ENCODE peak calls at places on chromosomes 16 and 17, in ten cellular contexts. R, I, S, G, B, C, O, N, V and Q are unnamed samples.

GRCh38 chr16:15682105-15682570 is 32.1 kb downstream of the NDE1 start:
- DNase-seq in R (peak), G (no peak), V (no peak), I (no peak), O (no peak), B (peak), N (no peak), S (peak), C (peak), Q (no peak)

GRCh38 chr17:2893422-2893914 is 97.2 kb downstream of the RAP1GAP2 start:
- DNase-seq in B (peak), I (no peak), N (no peak), S (no peak), C (no peak), G (peak), R (no peak), V (no peak), O (no peak), Q (no peak)

GRCh38 chr17:50361561-50362480 is 11.2 kb downstream of the MRPL27 start:
- DNase-seq in O (peak), V (peak), N (no peak), I (peak), G (peak), B (peak), R (peak), S (peak), C (peak), Q (peak)

GRCh38 chr17:19290047-19290705 is 53.0 kb downstream of the EPN2 start:
- DNase-seq in S (no peak), O (no peak), G (no peak), I (no peak), V (no peak), B (no peak), R (no peak), N (no peak), C (no peak), Q (no peak)

GRCh38 chr17:57868007-57868774 is 18.3 kb upstream of the MRPS23 start:
- DNase-seq in I (peak), B (peak), O (peak), N (peak), R (peak), S (peak), C (peak), G (peak), V (peak), Q (peak)

GRCh38 chr17:63189930-63190329 is 223.9 kb downstream of the TANC2 start:
- DNase-seq in C (no peak), G (no peak), B (no peak), V (no peak), N (no peak), S (no peak), I (no peak), O (no peak), R (peak), Q (no peak)

GRCh38 chr17:4772235-4772613 is 538 bp downstream of the TM4SF5 start:
- DNase-seq in N (no peak), G (peak), B (peak), S (no peak), V (no peak), C (no peak), I (no peak), O (no peak), R (no peak), Q (no peak)

GRCh38 chr16:87060026-87060986 is 256.9 kb downstream of the C16orf95 start:
- DNase-seq in N (no peak), C (no peak), O (peak), S (peak), B (no peak), I (no peak), V (no peak), G (no peak), R (peak), Q (no peak)

GRCh38 chr16:10655415-10655977 is 39.2 kb downstream of the TEKT5 start:
- DNase-seq in O (no peak), C (no peak), B (no peak), G (no peak), N (no peak), S (no peak), R (no peak), I (no peak), V (no peak), Q (no peak)
- TF ChIP-seq CTCF in O (no peak), C (no peak), B (no peak), G (no peak), N (no peak), S (no peak), R (no peak), I (no peak), V (no peak), Q (no peak)

GRCh38 chr16:29310852-29311314 is 95.6 kb downstream of the NPIPB11 start:
- DNase-seq in B (no peak), R (no peak), O (no peak), V (no peak), S (peak), N (no peak), C (no peak), G (no peak), I (no peak), Q (no peak)
- TF ChIP-seq CTCF in B (no peak), R (no peak), O (no peak), V (no peak), S (peak), N (peak), C (no peak), G (no peak), I (no peak), Q (no peak)

GRCh38 chr16:66695935-66696668 is 441 bp downstream of the CMTM4 start:
- DNase-seq in O (peak), N (peak), I (peak), V (no peak), B (peak), R (no peak), C (peak), S (no peak), G (peak), Q (no peak)
- TF ChIP-seq CTCF in O (no peak), N (no peak), I (no peak), V (no peak), B (no peak), R (no peak), C (no peak), S (no peak), G (no peak), Q (no peak)

GRCh38 chr17:11642655-11643054 is 44.4 kb downstream of the DNAH9 start:
- DNase-seq in G (no peak), N (no peak), S (no peak), C (no peak), B (no peak), V (no peak), O (no peak), I (peak), R (no peak), Q (no peak)

GRCh38 chr17:11643851-11644250 is 45.6 kb downstream of the DNAH9 start:
- DNase-seq in V (no peak), G (no peak), S (no peak), O (no peak), C (no peak), B (no peak), R (no peak), N (no peak), I (no peak), Q (no peak)

GRCh38 chr17:11641521-11642275 is 43.4 kb downstream of the DNAH9 start:
- DNase-seq in V (no peak), S (no peak), N (no peak), O (no peak), I (no peak), R (no peak), C (no peak), B (no peak), G (no peak), Q (no peak)

GRCh38 chr17:11645426-11645825 is 47.2 kb downstream of the DNAH9 start:
- DNase-seq in V (no peak), I (no peak), R (no peak), S (no peak), O (no peak), N (no peak), G (no peak), B (no peak), C (no peak), Q (no peak)

GRCh38 chr17:11644265-11645212 is 46.3 kb downstream of the DNAH9 start:
- DNase-seq in C (peak), V (no peak), I (no peak), R (peak), B (peak), G (peak), O (peak), S (peak), N (no peak), Q (peak)
- TF ChIP-seq CTCF in C (peak), V (peak), I (peak), R (peak), B (peak), G (peak), O (peak), S (peak), N (peak), Q (peak)

GRCh38 chr16:21279501-21279900 is 1.4 kb upstream of the CRYM start:
- DNase-seq in B (no peak), R (peak), N (no peak), V (no peak), G (no peak), C (no peak), I (no peak), O (no peak), S (no peak), Q (no peak)

GRCh38 chr16:21281698-21282389 is 3.8 kb upstream of the CRYM start:
- DNase-seq in I (no peak), R (no peak), B (no peak), V (no peak), C (no peak), O (no peak), G (no peak), N (no peak), S (no peak), Q (no peak)

GRCh38 chr16:21284414-21284813 is 6.3 kb upstream of the CRYM start:
- DNase-seq in V (no peak), O (no peak), C (no peak), R (no peak), G (no peak), S (no peak), N (no peak), B (no peak), I (no peak), Q (no peak)

GRCh38 chr16:21277927-21278706 is at the start of gene CRYM:
- DNase-seq in I (peak), S (no peak), O (peak), G (peak), B (peak), R (peak), C (peak), N (peak), V (peak), Q (peak)

DNA sequence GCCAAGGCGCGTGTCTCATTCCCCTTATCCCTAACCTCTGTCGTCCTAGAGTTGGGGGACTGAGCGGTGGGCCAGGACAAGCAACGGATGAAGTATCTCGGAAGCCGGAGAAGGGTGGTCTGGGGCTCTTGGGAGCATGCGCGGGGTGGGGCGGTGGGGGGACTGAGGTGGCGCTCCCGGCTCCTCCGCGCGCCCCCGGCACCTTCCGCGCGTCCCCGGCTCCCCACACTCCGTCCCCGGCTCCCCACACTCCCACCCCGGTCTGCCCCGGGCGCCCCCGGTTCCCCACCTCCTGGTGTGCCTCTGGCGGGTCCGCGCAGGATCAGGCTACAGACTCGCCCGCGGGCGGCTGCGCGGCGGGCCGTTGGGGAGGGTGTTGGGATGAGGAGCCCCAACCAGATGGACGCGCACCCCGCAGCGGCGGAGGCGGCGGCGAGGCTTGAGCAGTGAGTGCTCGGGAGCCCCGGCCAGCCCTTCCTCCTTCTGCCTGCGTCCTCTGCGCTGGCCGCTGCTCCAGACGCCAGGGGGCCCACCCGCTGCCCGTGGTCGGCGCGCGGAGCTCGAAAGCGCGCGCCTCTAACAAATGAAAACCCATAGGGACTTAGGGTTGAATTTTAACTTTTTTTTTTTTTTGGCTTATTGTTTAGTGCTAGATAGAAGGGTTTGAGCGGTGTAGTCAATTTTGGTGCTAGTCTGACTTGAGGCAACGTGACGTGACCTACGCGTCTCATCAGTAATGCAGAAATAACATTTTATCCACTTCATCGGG is 5.6 kb upstream of the CRYM start:
- DNase-seq in O (no peak), B (peak), R (peak), V (no peak), I (peak), S (no peak), C (peak), N (peak), G (peak), Q (peak)
- TF ChIP-seq CTCF in O (no peak), B (peak), R (peak), V (no peak), I (peak), S (peak), C (no peak), N (peak), G (peak), Q (no peak)